ENCODE peak calls at places on chromosome 17, in four cellular contexts. One of them, this sample, is unnamed.

GRCh38 chr17:7587420-7587786 is 2.5 kb downstream of the SOX15 start:
- DNase-seq in germinal center: no peak
- DNase-seq in NCI-H524: no peak
- DNase-seq in sciatic nerve: no peak
- DNase-seq in this sample: no peak

GRCh38 chr17:81804559-81805399 is 829 bp downstream of the GCGR start:
- DNase-seq in NCI-H524: no peak
- DNase-seq in germinal center: no peak
- DNase-seq in sciatic nerve: no peak
- DNase-seq in this sample: no peak

GRCh38 chr17:57463103-57463885 is 207.0 kb downstream of the MSI2 start:
- DNase-seq in NCI-H524: no peak
- DNase-seq in sciatic nerve: no peak
- DNase-seq in germinal center: peak
- DNase-seq in this sample: peak

GRCh38 chr17:260031-260791 is 78.8 kb upstream of the DOC2B start:
- DNase-seq in germinal center: no peak
- DNase-seq in NCI-H524: no peak
- DNase-seq in sciatic nerve: peak
- DNase-seq in this sample: peak

GRCh38 chr17:51653902-51654301 is 393.6 kb downstream of the UTP18 start:
- DNase-seq in germinal center: no peak
- DNase-seq in sciatic nerve: no peak
- DNase-seq in NCI-H524: peak
- DNase-seq in this sample: no peak

GRCh38 chr17:27455569-27455913 is 707 bp upstream of the KSR1 start:
- DNase-seq in germinal center: no peak
- DNase-seq in NCI-H524: no peak
- DNase-seq in sciatic nerve: no peak
- DNase-seq in this sample: no peak

GRCh38 chr17:12730931-12731521 is 58.3 kb upstream of the ARHGAP44 start:
- DNase-seq in sciatic nerve: no peak
- DNase-seq in germinal center: no peak
- DNase-seq in NCI-H524: no peak
- DNase-seq in this sample: no peak

GRCh38 chr17:7912927-7913524 is 3.1 kb downstream of the RNF227 start:
- DNase-seq in germinal center: peak
- DNase-seq in sciatic nerve: no peak
- DNase-seq in NCI-H524: peak
- DNase-seq in this sample: peak

GRCh38 chr17:57357392-57357784 is 101.1 kb downstream of the MSI2 start:
- DNase-seq in germinal center: peak
- DNase-seq in NCI-H524: no peak
- DNase-seq in sciatic nerve: no peak
- DNase-seq in this sample: peak

GRCh38 chr17:28325221-28325620 is 6.2 kb downstream of the TMEM97 start:
- DNase-seq in NCI-H524: peak
- DNase-seq in sciatic nerve: no peak
- DNase-seq in germinal center: no peak
- DNase-seq in this sample: peak

GRCh38 chr17:45150911-45151809 is 2.9 kb downstream of the HEXIM1 start:
- DNase-seq in sciatic nerve: no peak
- DNase-seq in germinal center: no peak
- DNase-seq in NCI-H524: no peak
- DNase-seq in this sample: no peak

GRCh38 chr17:4949321-4950074 is 1.2 kb upstream of the PFN1 start:
- DNase-seq in NCI-H524: peak
- DNase-seq in germinal center: peak
- DNase-seq in sciatic nerve: peak
- DNase-seq in this sample: peak